ENCODE peak calls at places on chromosomes 3 and 15, in seven cellular contexts. P is AG04449, V is ureter, I is activated T-cell treated with anti-CD3 and anti-CD28 coated beads for 4 hours, E is GM12878, X is left ventricle myocardium inferior, B is HS-5. R is an unnamed sample.

GRCh38 chr3:144429719-144430121 is 458.1 kb downstream of the DIPK2A start:
- DNase-seq in X (no peak), V (no peak), B (peak; percentile 11), I (no peak), P (no peak), E (peak; percentile 74), R (no peak)

GRCh38 chr3:105555206-105555605 is 188.5 kb downstream of the ALCAM start:
- DNase-seq in P (no peak), X (no peak), V (no peak), B (no peak), E (no peak), I (no peak), R (no peak)

GRCh38 chr3:171862993-171863521 is 19.9 kb downstream of the TMEM212 start:
- DNase-seq in B (no peak), I (no peak), X (no peak), E (no peak), P (no peak), V (no peak), R (no peak)

GRCh38 chr3:177792363-177793030 is 595.2 kb upstream of the TBL1XR1 start:
- DNase-seq in B (no peak), P (no peak), X (no peak), I (no peak), V (no peak), E (no peak), R (no peak)

GRCh38 chr15:22956257-22956979 is 23.8 kb downstream of the CYFIP1 start:
- DNase-seq in P (no peak), V (no peak), B (no peak), I (no peak), X (no peak), E (no peak), R (no peak)

GRCh38 chr3:16079519-16079918 is 95.0 kb upstream of the GALNT15 start:
- DNase-seq in X (no peak), P (no peak), I (no peak), B (no peak), V (no peak), E (no peak), R (no peak)

GRCh38 chr3:175193815-175194518 is 334.8 kb downstream of the NAALADL2 start:
- DNase-seq in E (peak; percentile 17), X (no peak), B (peak; percentile 16), I (no peak), V (no peak), P (no peak), R (no peak)

GRCh38 chr15:89143503-89144162 is 55.4 kb downstream of the ABHD2 start:
- DNase-seq in B (peak; percentile 84), X (no peak), P (no peak), E (peak; percentile 21), I (no peak), V (no peak), R (peak; percentile 66)

GRCh38 chr15:52343831-52344230 is 48.2 kb upstream of the MYO5C start:
- DNase-seq in V (no peak), E (no peak), P (no peak), I (no peak), B (no peak), X (no peak), R (no peak)

GRCh38 chr15:32670624-32671022 is 29.1 kb downstream of the SCG5 start:
- DNase-seq in I (no peak), B (no peak), V (no peak), P (no peak), E (no peak), X (no peak), R (no peak)

GRCh38 chr15:71114887-71115566 is at the start of gene THSD4:
- DNase-seq in I (peak; percentile 34), P (no peak), B (no peak), E (no peak), X (peak; percentile 75), V (peak; percentile 72), R (no peak)

GRCh38 chr15:33296856-33297255 is 13.9 kb upstream of the RYR3 start:
- DNase-seq in V (no peak), E (no peak), X (no peak), B (no peak), I (no peak), P (no peak), R (no peak)

GRCh38 chr15:66893294-66893693 is 172.1 kb upstream of the SMAD3 start:
- DNase-seq in B (no peak), I (no peak), E (no peak), V (peak; percentile 26), X (no peak), P (no peak), R (no peak)

GRCh38 chr15:59247364-59247763 is 40.7 kb downstream of the LDHAL6B start:
- DNase-seq in B (peak; percentile 25), X (no peak), I (peak; percentile 30), P (no peak), V (peak; percentile 54), E (no peak), R (peak; percentile 39)

GRCh38 chr3:156448300-156448699 is 106.6 kb downstream of the SSR3 start:
- DNase-seq in X (no peak), P (no peak), I (no peak), V (no peak), E (no peak), B (no peak), R (peak; percentile 12)

GRCh38 chr15:91849749-91850161 is 3.8 kb upstream of the SLCO3A1 start:
- DNase-seq in P (no peak), X (no peak), I (no peak), V (no peak), B (no peak), E (no peak), R (no peak)

GRCh38 chr15:91561371-91562100 is 292.0 kb upstream of the SLCO3A1 start:
- DNase-seq in X (no peak), P (peak; percentile 41), V (no peak), E (no peak), B (peak; percentile 95), I (no peak), R (no peak)

GRCh38 chr3:134627831-134628230 is 23.0 kb downstream of the KY start:
- DNase-seq in I (no peak), B (no peak), V (peak; percentile 44), E (no peak), P (no peak), X (no peak), R (no peak)

GRCh38 chr3:138063416-138063815 is 52.0 kb downstream of the DZIP1L start:
- DNase-seq in B (no peak), V (no peak), P (no peak), E (no peak), I (no peak), X (no peak), R (no peak)

GRCh38 chr3:38490288-38490860 is 5.8 kb upstream of the EXOG start:
- DNase-seq in I (no peak), E (no peak), B (no peak), P (no peak), X (no peak), V (no peak), R (no peak)